ENCODE peak calls at places on chromosomes 5 and 9, in nine cellular contexts. H, A, M, G, I, U, V, Q and T are unnamed samples.

GRCh38 chr5:151695464-151695863 is 8.7 kb upstream of the SPARC start:
- DNase-seq in H (no peak), A (no peak), M (no peak), G (no peak), I (no peak), U (no peak), V (no peak), Q (no peak), T (no peak)

GRCh38 chr9:102855646-102856045 is 139.5 kb upstream of the CYLC2 start:
- DNase-seq in H (no peak), A (no peak), M (no peak), G (no peak), I (no peak), U (no peak), V (no peak), Q (no peak), T (no peak)

GRCh38 chr5:73625905-73626811 is at the start of gene ARHGEF28:
- DNase-seq in H (peak), A (peak), M (peak), G (no peak), I (peak), U (peak), V (peak), Q (peak), T (peak)

GRCh38 chr5:150836064-150836463 is 10.3 kb upstream of the IRGM start:
- DNase-seq in H (no peak), A (no peak), M (no peak), G (no peak), I (no peak), U (no peak), V (peak), Q (no peak), T (no peak)

GRCh38 chr9:84238652-84239051 is 101.9 kb downstream of the SLC28A3 start:
- DNase-seq in H (no peak), A (no peak), M (no peak), G (no peak), I (peak), U (no peak), V (no peak), Q (peak), T (no peak)

GRCh38 chr5:125409496-125410351 is 663.3 kb upstream of the ZNF608 start:
- DNase-seq in H (peak), A (no peak), M (no peak), G (no peak), I (no peak), U (peak), V (no peak), Q (no peak), T (peak)

GRCh38 chr5:66796306-66797292 is 200.4 kb downstream of the MAST4 start:
- DNase-seq in H (no peak), A (no peak), M (peak), G (no peak), I (no peak), U (peak), V (no peak), Q (no peak), T (no peak)

GRCh38 chr5:65055938-65056337 is 287.2 kb downstream of the CWC27 start:
- DNase-seq in H (no peak), A (no peak), M (no peak), G (no peak), I (no peak), U (no peak), V (no peak), Q (no peak), T (no peak)

GRCh38 chr5:68122439-68122906 is 93.1 kb upstream of the PIK3R1 start:
- DNase-seq in H (no peak), A (no peak), M (no peak), G (no peak), I (no peak), U (no peak), V (no peak), Q (peak), T (no peak)

GRCh38 chr9:89448821-89449220 is 49.1 kb downstream of the SEMA4D start:
- DNase-seq in H (no peak), A (no peak), M (no peak), G (no peak), I (no peak), U (no peak), V (no peak), Q (no peak), T (no peak)

GRCh38 chr5:94983861-94984535 is 300.9 kb downstream of the MCTP1 start:
- DNase-seq in H (no peak), A (no peak), M (no peak), G (no peak), I (no peak), U (peak), V (no peak), Q (no peak), T (peak)

GRCh38 chr5:7395432-7396168 is at the start of gene ADCY2:
- DNase-seq in H (no peak), A (peak), M (no peak), G (no peak), I (peak), U (no peak), V (peak), Q (no peak), T (no peak)

GRCh38 chr9:126151031-126151670 is 175.5 kb upstream of the MVB12B start:
- DNase-seq in H (no peak), A (no peak), M (no peak), G (no peak), I (no peak), U (no peak), V (no peak), Q (no peak), T (no peak)

GRCh38 chr9:13330396-13331004 is 51.0 kb upstream of the MPDZ start:
- DNase-seq in H (no peak), A (no peak), M (no peak), G (no peak), I (no peak), U (no peak), V (no peak), Q (no peak), T (no peak)

GRCh38 chr9:30382271-30382670 is 2002.2 kb upstream of the ACO1 start:
- DNase-seq in H (no peak), A (no peak), M (no peak), G (no peak), I (no peak), U (no peak), V (no peak), Q (no peak), T (no peak)

GRCh38 chr5:93578813-93579560 is 2.0 kb downstream of the NR2F1-AS1 start:
- DNase-seq in H (no peak), A (no peak), M (peak), G (no peak), I (no peak), U (peak), V (peak), Q (no peak), T (no peak)

GRCh38 chr9:134742822-134743221 is 101.2 kb downstream of the COL5A1 start:
- DNase-seq in H (no peak), A (no peak), M (no peak), G (no peak), I (peak), U (no peak), V (no peak), Q (no peak), T (no peak)

GRCh38 chr5:79224275-79224984 is 11.5 kb upstream of the JMY start:
- DNase-seq in H (no peak), A (no peak), M (no peak), G (no peak), I (no peak), U (no peak), V (no peak), Q (no peak), T (no peak)

GRCh38 chr5:73189816-73190451 is 16.9 kb downstream of the TMEM174 start:
- DNase-seq in H (no peak), A (no peak), M (no peak), G (no peak), I (peak), U (peak), V (no peak), Q (peak), T (peak)

GRCh38 chr5:41788800-41789395 is 81.3 kb downstream of the OXCT1 start:
- DNase-seq in H (no peak), A (no peak), M (no peak), G (no peak), I (no peak), U (peak), V (no peak), Q (no peak), T (peak)

GRCh38 chr5:167745868-167746267 is 545.6 kb upstream of the WWC1 start:
- DNase-seq in H (no peak), A (no peak), M (no peak), G (no peak), I (no peak), U (no peak), V (no peak), Q (no peak), T (no peak)

GRCh38 chr5:54135042-54135441 is 175.3 kb downstream of the ARL15 start:
- DNase-seq in H (no peak), A (no peak), M (no peak), G (no peak), I (no peak), U (peak), V (no peak), Q (no peak), T (peak)

GRCh38 chr9:36006541-36006940 is 30.2 kb upstream of the RECK start:
- DNase-seq in H (no peak), A (no peak), M (no peak), G (no peak), I (no peak), U (no peak), V (no peak), Q (no peak), T (no peak)

GRCh38 chr5:111863801-111864200 is 106.8 kb upstream of the NREP start:
- DNase-seq in H (no peak), A (no peak), M (no peak), G (no peak), I (no peak), U (peak), V (no peak), Q (no peak), T (peak)

GRCh38 chr9:133368249-133368881 is 7.5 kb downstream of the SURF4 start:
- DNase-seq in H (no peak), A (no peak), M (no peak), G (no peak), I (no peak), U (no peak), V (no peak), Q (no peak), T (no peak)

GRCh38 chr9:6614489-6614888 is 31.0 kb downstream of the GLDC start:
- DNase-seq in H (no peak), A (no peak), M (no peak), G (no peak), I (no peak), U (no peak), V (no peak), Q (no peak), T (no peak)

GRCh38 chr9:82882133-82882532 is 180.8 kb downstream of the RASEF start:
- DNase-seq in H (no peak), A (no peak), M (no peak), G (no peak), I (no peak), U (peak), V (no peak), Q (no peak), T (peak)

GRCh38 chr9:27572566-27572917 is 739 bp downstream of the C9orf72 start:
- DNase-seq in H (peak), A (peak), M (peak), G (no peak), I (no peak), U (no peak), V (no peak), Q (peak), T (no peak)

GRCh38 chr5:111076076-111076475 is 4.6 kb downstream of the TSLP start:
- DNase-seq in H (no peak), A (no peak), M (no peak), G (no peak), I (no peak), U (no peak), V (no peak), Q (no peak), T (no peak)

GRCh38 chr9:34664281-34665108 is 2.0 kb upstream of the CCL27 start:
- DNase-seq in H (peak), A (peak), M (peak), G (peak), I (peak), U (peak), V (no peak), Q (peak), T (peak)

GRCh38 chr9:91697201-91697600 is 252.8 kb downstream of the ROR2 start:
- DNase-seq in H (no peak), A (no peak), M (no peak), G (no peak), I (no peak), U (no peak), V (peak), Q (no peak), T (no peak)

GRCh38 chr9:94743035-94743954 is 16.8 kb downstream of the AOPEP start:
- DNase-seq in H (no peak), A (no peak), M (peak), G (no peak), I (no peak), U (peak), V (no peak), Q (no peak), T (no peak)

GRCh38 chr5:61167382-61167781 is 5.1 kb upstream of the SMIM15 start:
- DNase-seq in H (no peak), A (no peak), M (peak), G (no peak), I (no peak), U (peak), V (no peak), Q (peak), T (peak)

GRCh38 chr5:90888511-90889324 is 330.1 kb downstream of the ADGRV1 start:
- DNase-seq in H (no peak), A (no peak), M (no peak), G (no peak), I (no peak), U (peak), V (no peak), Q (no peak), T (no peak)

GRCh38 chr5:157478726-157479125 is 18.7 kb downstream of the NIPAL4 start:
- DNase-seq in H (no peak), A (no peak), M (no peak), G (no peak), I (no peak), U (no peak), V (no peak), Q (no peak), T (no peak)

GRCh38 chr5:161676109-161676508 is 9.4 kb upstream of the GABRA6 start:
- DNase-seq in H (no peak), A (no peak), M (no peak), G (peak), I (no peak), U (no peak), V (no peak), Q (no peak), T (no peak)

GRCh38 chr9:37284631-37285030 is 137.9 kb upstream of the GRHPR start:
- DNase-seq in H (no peak), A (no peak), M (no peak), G (no peak), I (no peak), U (peak), V (no peak), Q (no peak), T (peak)

DNA sequence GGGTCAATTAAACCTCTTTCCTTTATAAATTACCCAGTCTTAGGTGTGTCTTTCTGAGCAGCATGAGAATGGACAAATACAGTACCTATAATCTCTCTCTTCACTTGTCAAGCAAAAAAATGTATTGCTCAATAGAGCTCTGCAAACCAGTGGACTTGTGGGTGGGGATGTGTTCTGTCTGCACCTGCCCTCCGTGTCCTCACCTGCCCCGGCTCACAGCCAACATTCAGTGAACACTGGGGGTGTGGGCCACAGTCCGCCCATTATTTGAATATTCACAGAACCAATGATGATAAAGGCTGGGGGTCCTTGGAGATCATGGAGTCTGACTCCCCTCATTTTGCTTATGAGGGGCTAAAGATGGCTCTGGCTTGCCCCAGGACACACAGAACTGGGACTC is 36.9 kb upstream of the MED27 start:
- DNase-seq in H (no peak), A (no peak), M (no peak), G (no peak), I (no peak), U (no peak), V (no peak), Q (no peak), T (no peak)
- TF ChIP-seq CTCF in H (no peak), A (no peak), M (no peak), G (no peak), I (no peak), U (no peak), V (no peak), Q (no peak), T (no peak)

GRCh38 chr9:87062706-87063105 is 115.4 kb upstream of the GAS1 start:
- DNase-seq in H (no peak), A (no peak), M (no peak), G (no peak), I (no peak), U (no peak), V (no peak), Q (no peak), T (no peak)
- TF ChIP-seq CTCF in H (no peak), A (no peak), M (no peak), G (no peak), I (no peak), U (no peak), V (no peak), Q (no peak), T (no peak)

GRCh38 chr5:138929571-138929955 is 54.4 kb upstream of the LRRTM2 start:
- DNase-seq in H (no peak), A (no peak), M (no peak), G (no peak), I (no peak), U (no peak), V (no peak), Q (no peak), T (no peak)

GRCh38 chr5:138933522-138934290 is 58.6 kb upstream of the LRRTM2 start:
- DNase-seq in H (no peak), A (no peak), M (no peak), G (no peak), I (no peak), U (no peak), V (peak), Q (no peak), T (no peak)

GRCh38 chr5:138930371-138931097 is 55.4 kb upstream of the LRRTM2 start:
- DNase-seq in H (no peak), A (no peak), M (no peak), G (no peak), I (no peak), U (no peak), V (no peak), Q (no peak), T (no peak)

GRCh38 chr5:138934971-138935370 is 59.8 kb upstream of the LRRTM2 start:
- DNase-seq in H (no peak), A (no peak), M (no peak), G (no peak), I (no peak), U (no peak), V (no peak), Q (no peak), T (no peak)

GRCh38 chr5:138932171-138932810 is 57.2 kb upstream of the LRRTM2 start:
- DNase-seq in H (no peak), A (no peak), M (no peak), G (no peak), I (peak), U (no peak), V (peak), Q (no peak), T (no peak)
- TF ChIP-seq CTCF in H (no peak), A (no peak), M (no peak), G (no peak), I (no peak), U (no peak), V (no peak), Q (no peak), T (no peak)

DNA sequence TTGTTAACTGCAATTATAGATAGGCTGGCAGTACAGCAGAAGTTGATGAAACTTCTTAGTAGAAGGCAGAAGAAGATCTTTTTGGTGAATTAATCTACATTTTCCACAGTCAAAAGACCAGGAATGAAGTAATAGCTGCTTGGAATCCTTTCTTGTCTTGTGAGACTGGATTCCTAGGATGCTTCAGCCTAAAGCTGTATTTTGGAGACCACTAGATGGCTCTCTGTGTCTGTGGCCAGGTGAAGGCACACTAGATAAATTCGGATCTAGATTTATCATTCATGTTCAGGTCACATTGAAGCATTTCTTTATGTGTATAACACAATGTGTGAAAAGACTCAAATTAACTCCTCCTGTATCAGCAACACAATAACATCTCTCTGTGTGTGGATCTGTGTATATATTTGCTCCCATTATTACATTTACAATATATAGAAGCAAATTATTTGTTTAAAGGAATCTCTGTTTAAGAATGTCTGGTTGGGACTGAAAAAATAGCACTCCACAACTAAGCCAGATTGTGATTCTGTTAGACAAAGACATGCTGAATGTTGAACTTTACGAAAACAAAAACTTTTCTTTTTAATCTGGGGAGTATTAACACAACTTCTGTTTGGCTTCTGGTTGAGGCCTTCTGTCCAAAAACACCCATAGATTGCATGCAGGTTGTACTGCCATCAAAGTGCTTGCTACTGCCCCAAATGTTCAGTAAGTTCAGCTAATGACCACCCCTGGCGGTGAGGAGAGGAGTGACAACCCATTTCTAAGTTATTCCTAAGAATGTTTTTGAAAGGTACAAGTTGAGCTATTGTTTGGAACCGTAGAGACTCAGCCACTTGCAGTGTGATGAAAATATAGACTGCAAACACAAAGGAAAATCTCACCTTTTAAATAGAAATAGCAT is 10.6 kb downstream of the GRIN3A start:
- DNase-seq in H (peak), A (no peak), M (peak), G (no peak), I (peak), U (peak), V (no peak), Q (peak), T (peak)
- TF ChIP-seq CTCF in H (peak), A (peak), M (no peak), G (peak), I (peak), U (peak), V (peak), Q (peak), T (peak)

DNA sequence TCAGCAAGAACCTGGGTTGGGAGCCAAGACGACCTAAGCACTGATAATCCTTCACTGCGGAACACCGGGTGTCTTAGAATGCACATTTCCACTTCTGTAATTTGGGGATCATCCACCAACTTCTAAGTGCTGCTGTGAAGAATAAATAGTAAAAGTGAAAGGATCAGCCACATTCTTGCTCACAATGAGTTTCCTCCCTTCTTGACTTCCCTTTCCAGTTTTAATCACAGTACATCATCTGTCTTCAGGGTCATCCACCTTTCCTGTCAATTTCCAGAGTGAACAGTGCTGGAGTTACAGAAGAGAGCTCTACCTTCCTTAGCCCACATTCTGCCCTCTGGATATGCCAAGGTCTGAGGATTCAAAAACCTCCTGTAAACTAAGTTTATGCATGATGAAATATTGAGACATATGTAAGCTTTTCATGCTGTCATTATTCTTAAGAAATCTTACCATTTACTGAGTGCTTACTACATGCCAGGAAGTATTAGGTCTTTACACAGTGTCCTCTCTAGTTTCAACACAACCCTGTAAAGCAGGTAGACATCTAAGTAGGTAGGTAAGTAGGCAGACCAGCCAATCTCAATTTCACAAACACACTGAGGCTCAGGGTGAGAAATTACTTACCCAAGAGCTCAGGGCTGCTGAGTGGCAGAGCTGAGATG is 105.3 kb downstream of the CDK5RAP2 start:
- DNase-seq in H (no peak), A (no peak), M (no peak), G (no peak), I (no peak), U (peak), V (no peak), Q (no peak), T (peak)
- TF ChIP-seq CTCF in H (no peak), A (no peak), M (no peak), G (no peak), I (no peak), U (no peak), V (no peak), Q (no peak), T (no peak)

GRCh38 chr5:147346006-147346561 is 111.3 kb downstream of the STK32A start:
- DNase-seq in H (no peak), A (no peak), M (no peak), G (no peak), I (no peak), U (no peak), V (no peak), Q (no peak), T (no peak)
- TF ChIP-seq CTCF in H (no peak), A (no peak), M (no peak), G (no peak), I (no peak), U (no peak), V (no peak), Q (no peak), T (peak)